ENCODE peak calls at places on chromosomes 16 and 17, in four cellular contexts. M is foreskin melanocyte, A is colonic mucosa, G is skeletal muscle cell. W is an unnamed sample.

GRCh38 chr17:17701112-17701511 is 19.9 kb downstream of the RAI1 start:
- DNase-seq in M (no peak), A (no peak), G (no peak), W (no peak)

GRCh38 chr16:23781176-23781575 is 26.4 kb downstream of the CHP2 start:
- DNase-seq in M (no peak), A (no peak), G (no peak), W (no peak)

GRCh38 chr16:1991135-1991551 is 1.4 kb downstream of the SYNGR3 start:
- DNase-seq in M (no peak), A (peak; percentile 56), G (no peak), W (no peak)

GRCh38 chr17:15981208-15981607 is 18.3 kb downstream of the ZSWIM7 start:
- DNase-seq in M (no peak), A (no peak), G (no peak), W (no peak)

GRCh38 chr16:89764711-89765201 is 43.4 kb downstream of the ZNF276 start:
- DNase-seq in M (no peak), A (peak; percentile 75), G (no peak), W (no peak)

GRCh38 chr17:78875738-78876597 is 27.0 kb downstream of the CEP295NL start:
- DNase-seq in M (peak; percentile 68), A (no peak), G (no peak), W (no peak)

GRCh38 chr16:79651363-79651762 is 50.8 kb upstream of the MAF start:
- DNase-seq in M (peak; percentile 94), A (peak; percentile 52), G (no peak), W (no peak)

GRCh38 chr16:28925386-28926228 is 569 bp upstream of the RABEP2 start:
- DNase-seq in M (peak; percentile 82), A (peak; percentile 82), G (peak; percentile 53), W (no peak)

GRCh38 chr17:63349478-63350000 is 96.6 kb downstream of the CYB561 start:
- DNase-seq in M (no peak), A (no peak), G (peak; percentile 13), W (no peak)

GRCh38 chr17:72421128-72422092 is 300.6 kb downstream of the SOX9 start:
- DNase-seq in M (no peak), A (peak; percentile 82), G (peak; percentile 84), W (peak; percentile 82)

GRCh38 chr17:44636562-44636961 is 19.7 kb upstream of the MEIOC start:
- DNase-seq in M (peak; percentile 6), A (no peak), G (peak; percentile 32), W (no peak)

GRCh38 chr17:61766520-61766919 is 96.8 kb downstream of the BRIP1 start:
- DNase-seq in M (peak; percentile 55), A (no peak), G (no peak), W (no peak)

GRCh38 chr17:76734080-76734840 is 2.9 kb downstream of the SRSF2 start:
- DNase-seq in M (no peak), A (peak; percentile 36), G (no peak), W (no peak)

GRCh38 chr17:20159406-20160075 is 150.4 kb downstream of the SPECC1 start:
- DNase-seq in M (no peak), A (no peak), G (no peak), W (no peak)

GRCh38 chr17:59361916-59362810 is 30.7 kb downstream of the YPEL2 start:
- DNase-seq in M (no peak), A (no peak), G (peak; percentile 83), W (no peak)

GRCh38 chr17:47618416-47618815 is 31.3 kb upstream of the KPNB1 start:
- DNase-seq in M (no peak), A (no peak), G (no peak), W (no peak)

GRCh38 chr16:87416826-87417471 is 24.8 kb downstream of the MAP1LC3B start:
- DNase-seq in M (no peak), A (peak; percentile 43), G (peak; percentile 21), W (no peak)

GRCh38 chr17:28743243-28744103 is at the start of gene TRAF4:
- DNase-seq in M (peak; percentile 81), A (peak; percentile 85), G (no peak), W (no peak)

GRCh38 chr16:89337965-89338364 is 120.5 kb downstream of the ZNF778 start:
- DNase-seq in M (no peak), A (no peak), G (no peak), W (no peak)